ENCODE peak calls at places on chromosomes 2 and 18, in four cellular contexts. G is GDM1; K is renal cortical epithelial cell; M is CD4-positive, alpha-beta memory T cell. H is an unnamed sample.

GRCh38 chr2:206418968-206419367 is 24.4 kb upstream of the ADAM23 start:
- DNase-seq in G (no peak), K (no peak), M (no peak), H (no peak)

GRCh38 chr2:109510136-109511028 is 103.4 kb downstream of the SEPTIN10 start:
- DNase-seq in G (peak), K (peak), M (peak), H (peak)

GRCh38 chr2:240413813-240414429 is 21.5 kb upstream of the GPC1 start:
- DNase-seq in G (no peak), K (no peak), M (no peak), H (no peak)

GRCh38 chr18:31617029-31617717 is 25.5 kb downstream of the TTR start:
- DNase-seq in G (no peak), K (peak), M (no peak), H (no peak)

GRCh38 chr2:135756692-135757091 is 15.0 kb downstream of the UBXN4 start:
- DNase-seq in G (no peak), K (no peak), M (no peak), H (no peak)

GRCh38 chr2:151097118-151097517 is 164.5 kb downstream of the RBM43 start:
- DNase-seq in G (no peak), K (no peak), M (no peak), H (no peak)

GRCh38 chr2:30656079-30656478 is 151.2 kb downstream of the CAPN13 start:
- DNase-seq in G (no peak), K (peak), M (no peak), H (no peak)

GRCh38 chr18:1585881-1586488 is 681.3 kb downstream of the ADCYAP1 start:
- DNase-seq in G (no peak), K (peak), M (no peak), H (no peak)

GRCh38 chr2:178298785-178299212 is 104.5 kb downstream of the OSBPL6 start:
- DNase-seq in G (no peak), K (peak), M (no peak), H (no peak)

GRCh38 chr18:23281626-23282436 is 146.5 kb downstream of the CABLES1 start:
- DNase-seq in G (no peak), K (peak), M (no peak), H (no peak)

H was measured in naive B cell.